ENCODE peak calls at places on chromosomes 16 and 17, in six cellular contexts. D, Q, M, F, L and S are unnamed samples.

GRCh38 chr17:81138500-81138899 is 26.8 kb upstream of the PVALEF start:
- DNase-seq in F (no peak), L (no peak), D (no peak), Q (no peak), M (no peak), S (no peak)

GRCh38 chr16:88478115-88478514 is 25.0 kb downstream of the ZFPM1 start:
- DNase-seq in L (no peak), M (no peak), D (no peak), F (no peak), Q (no peak), S (no peak)

GRCh38 chr17:1565860-1566259 is 3.3 kb upstream of the PITPNA start:
- DNase-seq in F (no peak), D (no peak), L (no peak), M (no peak), Q (no peak), S (no peak)

GRCh38 chr17:48047113-48047740 is 932 bp upstream of the NFE2L1 start:
- DNase-seq in L (no peak), F (no peak), Q (no peak), D (no peak), M (no peak), S (peak; percentile 8)

GRCh38 chr16:70512456-70512855 is 10.9 kb downstream of the COG4 start:
- DNase-seq in L (no peak), M (no peak), F (no peak), D (no peak), Q (peak; percentile 91), S (no peak)

GRCh38 chr17:74566132-74566753 is 1.1 kb downstream of the CD300H start:
- DNase-seq in Q (peak; percentile 25), M (no peak), L (peak; percentile 57), F (no peak), D (peak; percentile 61), S (peak; percentile 26)

GRCh38 chr17:78362671-78363070 is 2.8 kb upstream of the SOCS3 start:
- DNase-seq in M (no peak), D (no peak), Q (no peak), L (no peak), F (no peak), S (no peak)

GRCh38 chr16:83549836-83550569 is 257.8 kb upstream of the HSBP1 start:
- DNase-seq in Q (no peak), D (no peak), M (no peak), F (no peak), L (no peak), S (no peak)

GRCh38 chr17:44575408-44575807 is 18.1 kb downstream of the FZD2 start:
- DNase-seq in F (no peak), D (no peak), M (no peak), L (no peak), Q (no peak), S (no peak)

GRCh38 chr17:77107506-77108433 is 33.0 kb upstream of the SEC14L1 start:
- DNase-seq in D (no peak), M (no peak), L (no peak), F (no peak), Q (no peak), S (peak; percentile 88)

GRCh38 chr17:35612924-35613521 is 25.9 kb downstream of the AP2B1 start:
- DNase-seq in Q (peak; percentile 20), F (no peak), M (peak; percentile 51), L (peak; percentile 12), D (peak; percentile 61), S (peak; percentile 54)

GRCh38 chr16:82682757-82683156 is 56.0 kb downstream of the CDH13 start:
- DNase-seq in M (no peak), Q (no peak), D (no peak), F (no peak), L (no peak), S (no peak)

GRCh38 chr17:3687949-3688614 is 7.9 kb downstream of the P2RX5 start:
- DNase-seq in D (no peak), L (no peak), F (no peak), Q (no peak), M (no peak), S (peak; percentile 3)
- H3K4me2 ChIP-seq in D (no peak overlapping the region), L (no peak overlapping the region), F (no peak overlapping the region), Q (no peak overlapping the region), M (no peak overlapping the region), S (no peak overlapping the region)

GRCh38 chr17:82697808-82698064 is 762 bp downstream of the RAB40B start:
- DNase-seq in F (no peak), Q (no peak), D (no peak), L (no peak), M (no peak), S (no peak)
- TF ChIP-seq EZH2 in F (no peak), Q (no peak), D (no peak), L (no peak), M (no peak), S (no peak)

GRCh38 chr16:64730261-64730660 is 391.6 kb downstream of the CDH11 start:
- DNase-seq in M (no peak), D (no peak), Q (no peak), L (no peak), F (no peak), S (no peak)
- H3K9me3 ChIP-seq in M (no peaks in the 10 kb centered on the region), D (no peaks in the 10 kb centered on the region), Q (no peaks in the 10 kb centered on the region), L (peaks cover 11% of the 10 kb centered on the region), F (no peaks in the 10 kb centered on the region), S (no peaks in the 10 kb centered on the region)

GRCh38 chr16:78727536-78727935 is 628.1 kb downstream of the WWOX start:
- DNase-seq in M (no peak), F (no peak), D (peak; percentile 32), Q (no peak), L (no peak), S (no peak)
- H3K4me2 ChIP-seq in M (no peak overlapping the region), F (no peak overlapping the region), D (no peak overlapping the region), Q (no peak overlapping the region), L (no peak overlapping the region), S (no peak overlapping the region)

GRCh38 chr17:38557395-38557794 is 48.4 kb downstream of the SRCIN1 start:
- DNase-seq in L (no peak), F (no peak), D (no peak), Q (no peak), M (no peak), S (no peak)

GRCh38 chr17:38556234-38556633 is 49.5 kb downstream of the SRCIN1 start:
- DNase-seq in M (peak; percentile 91), F (no peak), L (no peak), D (no peak), Q (peak; percentile 48), S (no peak)

GRCh38 chr17:38552343-38552742 is 53.4 kb downstream of the SRCIN1 start:
- DNase-seq in L (no peak), Q (no peak), F (no peak), M (no peak), D (no peak), S (no peak)

GRCh38 chr17:38557836-38558750 is 47.7 kb downstream of the SRCIN1 start:
- DNase-seq in D (peak; percentile 97), L (peak; percentile 92), Q (peak; percentile 95), M (peak; percentile 96), F (peak; percentile 78), S (peak; percentile 94)

DNA sequence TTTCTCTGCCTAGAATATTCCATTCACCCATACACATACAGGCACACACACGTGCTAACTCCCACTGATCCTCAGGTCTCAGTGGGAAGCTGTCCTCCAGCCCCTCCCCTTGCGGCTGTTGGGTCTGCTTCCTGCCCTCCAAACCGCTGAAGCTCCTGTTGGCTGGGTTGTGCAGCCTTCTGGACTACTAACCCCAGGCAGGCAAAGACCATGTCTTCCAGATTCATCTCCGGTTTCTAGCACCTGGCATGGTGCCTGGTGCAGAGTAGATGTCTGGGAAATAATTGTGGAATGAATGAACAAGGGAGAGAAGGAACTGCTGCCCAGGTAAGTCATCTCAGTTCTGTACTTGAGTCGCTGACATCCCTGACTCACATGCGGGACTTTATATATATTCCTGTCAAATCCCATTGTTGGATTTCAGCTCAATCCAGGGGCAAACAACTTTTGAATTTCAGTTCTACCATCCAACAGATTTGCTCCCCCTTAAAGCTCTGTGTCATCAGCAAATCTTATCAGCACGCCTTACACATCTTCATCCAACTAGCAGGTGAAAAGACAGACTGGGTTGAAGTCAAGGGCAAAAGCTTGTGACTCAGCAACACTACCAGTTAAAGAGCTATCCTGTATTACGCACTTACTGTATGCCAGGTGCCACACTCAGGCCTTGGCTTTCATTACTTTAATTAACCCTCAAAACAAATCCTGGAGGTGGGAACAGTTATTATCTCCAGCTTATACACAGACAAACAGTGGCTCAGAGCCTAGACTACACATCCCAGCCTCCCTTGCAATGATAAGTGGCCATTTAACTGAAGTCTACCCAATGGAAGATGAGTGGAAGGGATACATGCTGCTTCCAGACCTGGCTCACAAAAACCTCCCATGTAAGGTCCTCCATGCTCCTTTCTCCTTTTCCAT is 51.1 kb downstream of the SRCIN1 start:
- DNase-seq in F (no peak), M (peak; percentile 60), D (no peak), L (no peak), Q (peak; percentile 88), S (no peak)
- TF ChIP-seq EZH2 in F (no peak), M (no peak), D (no peak), L (no peak), Q (no peak), S (no peak)

GRCh38 chr17:12041316-12041715 is 20.6 kb downstream of the MAP2K4 start:
- DNase-seq in M (no peak), F (no peak), L (peak; percentile 71), Q (peak; percentile 76), D (no peak), S (no peak)
- H3K9me3 ChIP-seq in M (no peaks in the 10 kb centered on the region), F (no peaks in the 10 kb centered on the region), L (no peaks in the 10 kb centered on the region), Q (no peaks in the 10 kb centered on the region), D (no peaks in the 10 kb centered on the region), S (no peaks in the 10 kb centered on the region)

GRCh38 chr17:17798573-17799255 is 38.1 kb downstream of the SREBF1 start:
- DNase-seq in D (no peak), Q (no peak), F (no peak), M (no peak), L (no peak), S (no peak)
- H3K4me2 ChIP-seq in D (no peak overlapping the region), Q (no peak overlapping the region), F (no peak overlapping the region), M (no peak overlapping the region), L (no peak overlapping the region), S (no peak overlapping the region)

GRCh38 chr16:12119562-12119961 is 143.0 kb downstream of the SNX29 start:
- DNase-seq in L (no peak), M (peak; percentile 74), F (peak; percentile 13), Q (peak; percentile 62), D (no peak), S (no peak)
- TF ChIP-seq EZH2 in L (no peak), M (no peak), F (no peak), Q (no peak), D (no peak), S (no peak)

GRCh38 chr16:10688291-10688690 is 6.4 kb downstream of the TEKT5 start:
- DNase-seq in Q (no peak), L (no peak), F (no peak), D (no peak), M (peak; percentile 64), S (no peak)
- H3K9me3 ChIP-seq in Q (no peaks in the 10 kb centered on the region), L (no peaks in the 10 kb centered on the region), F (no peaks in the 10 kb centered on the region), D (no peaks in the 10 kb centered on the region), M (no peaks in the 10 kb centered on the region), S (no peaks in the 10 kb centered on the region)

GRCh38 chr16:87076950-87077749 is 240.0 kb downstream of the C16orf95 start:
- DNase-seq in D (peak; percentile 65), L (peak; percentile 94), F (peak; percentile 9), Q (peak; percentile 60), M (no peak), S (peak; percentile 9)
- H3K4me2 ChIP-seq in D (no peak overlapping the region), L (peak overlapping the region; percentile 75), F (peak overlapping the region; percentile 25), Q (no peak overlapping the region), M (no peak overlapping the region), S (no peak overlapping the region)